ENCODE peak calls at places on chromosomes 2 and 18, in seven cellular contexts. I, Y, V, W, Q, P and A are unnamed samples.

GRCh38 chr2:33340265-33340664 is 136.2 kb upstream of the RASGRP3 start:
- DNase-seq in Y (peak; percentile 87), V (peak; percentile 82), I (peak; percentile 38), Q (peak; percentile 53), W (no peak), P (no peak), A (no peak)

GRCh38 chr2:237315170-237315880 is 98.6 kb downstream of the COL6A3 start:
- DNase-seq in Q (peak; percentile 95), V (peak; percentile 87), Y (peak; percentile 93), W (no peak), P (peak; percentile 20), I (peak; percentile 88), A (peak; percentile 94)

GRCh38 chr2:26251893-26252292 is 7.2 kb downstream of the HADHB start:
- DNase-seq in Q (no peak), Y (peak; percentile 73), P (no peak), V (no peak), I (peak; percentile 90), W (no peak), A (no peak)

GRCh38 chr18:23341383-23341782 is 111.7 kb upstream of the RIOK3 start:
- DNase-seq in Q (no peak), W (no peak), V (no peak), Y (no peak), P (no peak), I (no peak), A (no peak)

GRCh38 chr2:225464346-225465025 is 65.0 kb downstream of the NYAP2 start:
- DNase-seq in W (no peak), P (no peak), Y (no peak), V (no peak), I (no peak), Q (no peak), A (no peak)

GRCh38 chr18:75454022-75454795 is 26.7 kb upstream of the SMIM21 start:
- DNase-seq in W (no peak), Y (no peak), I (no peak), P (no peak), Q (no peak), V (no peak), A (no peak)

GRCh38 chr2:3217646-3218045 is 160.0 kb downstream of the EIPR1 start:
- DNase-seq in Y (no peak), I (no peak), W (no peak), P (no peak), Q (no peak), V (no peak), A (no peak)

GRCh38 chr18:5036523-5036922 is 160.5 kb downstream of the AKAIN1 start:
- DNase-seq in V (no peak), P (peak; percentile 11), I (no peak), Y (no peak), Q (no peak), W (no peak), A (no peak)

GRCh38 chr18:10900435-10900834 is 248.9 kb downstream of the PIEZO2 start:
- DNase-seq in Y (no peak), P (no peak), V (no peak), Q (no peak), I (no peak), W (no peak), A (no peak)

GRCh38 chr2:70469435-70469834 is 84.2 kb downstream of the TGFA start:
- DNase-seq in Y (no peak), W (no peak), P (peak; percentile 40), V (no peak), Q (no peak), I (no peak), A (no peak)
- TF ChIP-seq CTCF in Y (no peak), W (peak; percentile 20), P (peak; percentile 40), V (no peak), Q (peak; percentile 14), I (no peak), A (no peak)

DNA sequence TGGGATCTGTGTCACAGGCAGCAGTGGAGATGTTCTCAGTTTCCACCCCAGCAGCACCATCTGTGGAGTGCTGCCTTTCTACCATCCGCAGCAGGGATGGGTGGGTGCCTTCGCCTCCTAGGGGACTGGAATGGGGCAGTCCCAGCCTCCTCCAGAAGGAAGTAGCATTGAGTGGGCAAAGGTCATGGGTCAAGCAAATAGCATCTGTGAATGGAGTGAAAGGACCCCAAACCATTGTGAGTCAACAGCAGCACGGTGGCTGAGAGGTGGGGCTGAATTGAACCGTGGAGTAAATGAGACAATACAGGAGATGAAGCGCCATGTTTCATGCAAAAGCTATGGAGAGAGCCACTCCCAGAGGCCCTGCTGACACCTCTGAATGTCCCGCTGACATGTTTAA is 9.7 kb downstream of the GPR55 start:
- DNase-seq in I (no peak), Y (no peak), V (no peak), P (no peak), Q (no peak), W (no peak), A (no peak)
- H3K27me3 ChIP-seq in I (peaks cover 4% of the 10 kb centered on the region), Y (no peaks in the 10 kb centered on the region), V (no peaks in the 10 kb centered on the region), P (no peaks in the 10 kb centered on the region), Q (no peaks in the 10 kb centered on the region), W (no peaks in the 10 kb centered on the region), A (peaks cover 18% of the 10 kb centered on the region)

DNA sequence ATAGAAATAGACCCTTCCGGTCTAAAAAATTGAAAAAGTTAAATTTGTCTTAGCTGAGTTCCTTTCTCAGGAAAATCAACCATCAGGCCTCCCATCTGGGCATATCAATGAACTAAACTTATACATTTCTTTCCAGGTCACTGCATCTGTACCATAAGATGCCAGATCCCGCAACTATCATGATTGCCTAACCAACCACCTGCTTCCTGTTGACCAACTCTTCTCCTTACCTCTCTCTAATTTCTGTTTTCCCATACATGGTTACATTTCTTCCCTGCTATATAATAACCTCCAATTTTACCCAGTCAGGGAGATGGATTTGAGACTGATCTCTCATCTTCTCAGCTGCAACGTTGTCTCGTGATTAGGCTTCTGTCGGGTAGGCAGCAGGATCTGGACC is 228.7 kb downstream of the FSIP2 start:
- DNase-seq in Y (no peak), W (no peak), V (no peak), I (no peak), Q (no peak), P (no peak), A (no peak)
- H3K4me3 ChIP-seq in Y (no peak overlapping the region), W (no peak overlapping the region), V (no peak overlapping the region), I (no peak overlapping the region), Q (no peak overlapping the region), P (no peak overlapping the region), A (no peak overlapping the region)

DNA sequence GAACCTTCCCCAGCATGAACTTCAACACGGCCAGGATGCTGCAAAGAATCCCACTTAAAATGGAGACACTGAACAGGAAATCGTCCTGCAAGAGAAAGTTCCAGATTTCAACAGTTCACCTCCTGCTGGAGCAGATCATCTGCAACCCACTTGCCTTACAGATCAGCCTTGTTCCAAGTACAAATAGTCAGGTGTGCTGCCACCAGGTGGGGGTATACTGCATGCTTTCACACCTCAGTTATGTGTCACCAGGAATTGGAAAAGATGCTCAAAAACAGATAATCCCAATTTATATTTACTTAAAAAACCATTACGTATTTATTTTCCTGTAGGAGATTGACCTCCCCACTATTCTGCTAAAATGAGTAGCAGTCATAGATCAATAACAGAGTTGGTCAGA is 212.3 kb downstream of the MGAT5 start:
- DNase-seq in Y (peak; percentile 58), V (no peak), W (peak; percentile 54), Q (no peak), P (peak; percentile 75), I (no peak), A (no peak)
- TF ChIP-seq CTCF in Y (peak; percentile 21), V (no peak), W (peak; percentile 72), Q (peak; percentile 24), P (peak; percentile 70), I (no peak), A (no peak)

DNA sequence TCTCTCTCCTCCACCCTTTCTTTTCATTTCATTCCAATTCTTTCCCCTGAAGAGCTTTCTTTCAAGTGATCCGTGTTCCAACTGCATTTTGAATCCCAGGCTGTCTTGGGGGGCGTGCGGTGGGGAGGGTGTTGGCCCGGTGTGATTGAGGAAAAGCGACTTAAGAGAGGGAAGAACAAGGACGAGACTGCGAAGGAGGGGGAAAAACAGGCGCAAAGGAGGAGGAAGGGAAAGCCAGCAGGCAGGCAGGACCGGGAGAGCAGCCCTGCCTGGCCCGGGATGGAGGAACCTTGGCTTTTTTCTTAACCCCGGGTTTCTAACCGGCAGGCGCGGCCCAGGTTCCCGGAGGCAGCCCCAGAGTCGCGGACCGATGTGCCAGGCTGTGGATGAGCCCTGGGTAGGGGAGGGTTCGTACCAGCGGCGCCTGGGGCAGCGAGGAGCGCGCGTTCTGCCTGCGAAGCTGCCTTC is 1.3 kb downstream of the ADCYAP1 start:
- DNase-seq in P (peak; percentile 46), Q (no peak), V (no peak), I (no peak), Y (no peak), W (no peak), A (no peak)
- H3K27me3 ChIP-seq in P (peaks cover 100% of the 10 kb centered on the region), Q (peaks cover 71% of the 10 kb centered on the region), V (peaks cover 66% of the 10 kb centered on the region), I (peaks cover 92% of the 10 kb centered on the region), Y (no peaks in the 10 kb centered on the region), W (peaks cover 11% of the 10 kb centered on the region), A (peaks cover 76% of the 10 kb centered on the region)